ENCODE peak calls at places on chromosomes 4 and X, in four cellular contexts. One of them, this sample, is unnamed.

GRCh38 chr4:186104114-186104894 is at the start of gene FAM149A:
- DNase-seq in CD4-positive, CD25-positive, alpha-beta regulatory T cell: peak
- DNase-seq in bronchial epithelial cell: no peak
- DNase-seq in activated CD8-positive, alpha-beta memory T cell treated with anti-CD3 and anti-CD28 coated beads for 4 hours: no peak
- DNase-seq in this sample: no peak

GRCh38 chr4:173367946-173368345 is 2.8 kb upstream of the SAP30 start:
- DNase-seq in bronchial epithelial cell: peak
- DNase-seq in CD4-positive, CD25-positive, alpha-beta regulatory T cell: no peak
- DNase-seq in activated CD8-positive, alpha-beta memory T cell treated with anti-CD3 and anti-CD28 coated beads for 4 hours: no peak
- DNase-seq in this sample: no peak

GRCh38 chr4:11050766-11051165 is 366.2 kb upstream of the CLNK start:
- DNase-seq in bronchial epithelial cell: no peak
- DNase-seq in CD4-positive, CD25-positive, alpha-beta regulatory T cell: no peak
- DNase-seq in activated CD8-positive, alpha-beta memory T cell treated with anti-CD3 and anti-CD28 coated beads for 4 hours: no peak
- DNase-seq in this sample: no peak

GRCh38 chr4:3042226-3042625 is 32.1 kb downstream of the HTT-AS start:
- DNase-seq in activated CD8-positive, alpha-beta memory T cell treated with anti-CD3 and anti-CD28 coated beads for 4 hours: no peak
- DNase-seq in CD4-positive, CD25-positive, alpha-beta regulatory T cell: no peak
- DNase-seq in bronchial epithelial cell: no peak
- DNase-seq in this sample: no peak

GRCh38 chr4:7529368-7529923 is 94.7 kb upstream of the PSAPL1 start:
- DNase-seq in CD4-positive, CD25-positive, alpha-beta regulatory T cell: no peak
- DNase-seq in bronchial epithelial cell: no peak
- DNase-seq in activated CD8-positive, alpha-beta memory T cell treated with anti-CD3 and anti-CD28 coated beads for 4 hours: no peak
- DNase-seq in this sample: no peak

GRCh38 chr4:17577660-17578481 is 873 bp downstream of the LAP3 start:
- DNase-seq in CD4-positive, CD25-positive, alpha-beta regulatory T cell: no peak
- DNase-seq in activated CD8-positive, alpha-beta memory T cell treated with anti-CD3 and anti-CD28 coated beads for 4 hours: no peak
- DNase-seq in bronchial epithelial cell: peak
- DNase-seq in this sample: peak

GRCh38 chrX:11953615-11954014 is 184.7 kb upstream of the FRMPD4 start:
- DNase-seq in activated CD8-positive, alpha-beta memory T cell treated with anti-CD3 and anti-CD28 coated beads for 4 hours: no peak
- DNase-seq in CD4-positive, CD25-positive, alpha-beta regulatory T cell: no peak
- DNase-seq in bronchial epithelial cell: peak
- DNase-seq in this sample: no peak

GRCh38 chr4:46196086-46196485 is 72.2 kb upstream of the GABRG1 start:
- DNase-seq in CD4-positive, CD25-positive, alpha-beta regulatory T cell: no peak
- DNase-seq in activated CD8-positive, alpha-beta memory T cell treated with anti-CD3 and anti-CD28 coated beads for 4 hours: no peak
- DNase-seq in bronchial epithelial cell: no peak
- DNase-seq in this sample: no peak

GRCh38 chr4:65340382-65341109 is 329.7 kb downstream of the EPHA5 start:
- DNase-seq in activated CD8-positive, alpha-beta memory T cell treated with anti-CD3 and anti-CD28 coated beads for 4 hours: no peak
- DNase-seq in bronchial epithelial cell: no peak
- DNase-seq in CD4-positive, CD25-positive, alpha-beta regulatory T cell: no peak
- DNase-seq in this sample: no peak

GRCh38 chrX:46295963-46296362 is 249.3 kb downstream of the ZNF674 start:
- DNase-seq in activated CD8-positive, alpha-beta memory T cell treated with anti-CD3 and anti-CD28 coated beads for 4 hours: no peak
- DNase-seq in bronchial epithelial cell: no peak
- DNase-seq in CD4-positive, CD25-positive, alpha-beta regulatory T cell: no peak
- DNase-seq in this sample: no peak

GRCh38 chrX:24728530-24728929 is 34.8 kb downstream of the POLA1 start:
- DNase-seq in bronchial epithelial cell: no peak
- DNase-seq in activated CD8-positive, alpha-beta memory T cell treated with anti-CD3 and anti-CD28 coated beads for 4 hours: no peak
- DNase-seq in CD4-positive, CD25-positive, alpha-beta regulatory T cell: no peak
- DNase-seq in this sample: no peak

GRCh38 chr4:8656185-8656517 is 63.6 kb downstream of the CPZ start:
- DNase-seq in bronchial epithelial cell: no peak
- DNase-seq in activated CD8-positive, alpha-beta memory T cell treated with anti-CD3 and anti-CD28 coated beads for 4 hours: no peak
- DNase-seq in CD4-positive, CD25-positive, alpha-beta regulatory T cell: no peak
- DNase-seq in this sample: no peak

GRCh38 chr4:168817418-168817817 is 192.6 kb downstream of the CBR4 start:
- DNase-seq in activated CD8-positive, alpha-beta memory T cell treated with anti-CD3 and anti-CD28 coated beads for 4 hours: no peak
- DNase-seq in CD4-positive, CD25-positive, alpha-beta regulatory T cell: no peak
- DNase-seq in bronchial epithelial cell: no peak
- DNase-seq in this sample: no peak

GRCh38 chr4:14749910-14750309 is 252.4 kb upstream of the CPEB2 start:
- DNase-seq in activated CD8-positive, alpha-beta memory T cell treated with anti-CD3 and anti-CD28 coated beads for 4 hours: no peak
- DNase-seq in bronchial epithelial cell: peak
- DNase-seq in CD4-positive, CD25-positive, alpha-beta regulatory T cell: no peak
- DNase-seq in this sample: peak

GRCh38 chr4:24979554-24979953 is 51.2 kb downstream of the LGI2 start:
- DNase-seq in activated CD8-positive, alpha-beta memory T cell treated with anti-CD3 and anti-CD28 coated beads for 4 hours: no peak
- DNase-seq in bronchial epithelial cell: peak
- DNase-seq in CD4-positive, CD25-positive, alpha-beta regulatory T cell: no peak
- DNase-seq in this sample: peak

This sample was measured in globus pallidus.